ENCODE peak calls at places on chromosomes 7 and 10, in eight cellular contexts. V is AG04450, B is cardiac muscle cell, A is Panc1, F is colonic mucosa, X is activated B cell treated with CpG ODN at 0.5 μM for 24 hours, D is HCT116, L is lower leg skin. J is an unnamed sample.

GRCh38 chr7:47621347-47621746 is 39.4 kb upstream of the TNS3 start:
- DNase-seq in B (no peak), V (no peak), L (no peak), D (no peak), A (no peak), X (no peak), F (no peak), J (no peak)

GRCh38 chr7:125391921-125392320 is 462.3 kb upstream of the POT1 start:
- DNase-seq in X (no peak), A (peak; percentile 64), B (no peak), D (no peak), L (no peak), V (no peak), F (no peak), J (no peak)

GRCh38 chr7:31957090-31957720 is 113.0 kb downstream of the PDE1C start:
- DNase-seq in L (no peak), A (no peak), B (no peak), X (no peak), D (no peak), V (no peak), F (no peak), J (no peak)

GRCh38 chr10:102024799-102025198 is 31.2 kb downstream of the ARMH3 start:
- DNase-seq in V (no peak), F (no peak), D (no peak), A (no peak), L (no peak), X (no peak), B (no peak), J (no peak)

GRCh38 chr10:78742730-78743615 is 325.8 kb upstream of the ZMIZ1 start:
- DNase-seq in V (no peak), F (no peak), D (no peak), B (no peak), A (no peak), L (no peak), X (no peak), J (no peak)

GRCh38 chr10:600876-601275 is 88.6 kb downstream of the DIP2C start:
- DNase-seq in L (no peak), B (no peak), F (no peak), A (no peak), V (no peak), X (no peak), D (no peak), J (no peak)

GRCh38 chr10:58517071-58517470 is 4.4 kb downstream of the BICC1 start:
- DNase-seq in F (no peak), L (no peak), B (no peak), D (no peak), A (no peak), V (no peak), X (no peak), J (no peak)

GRCh38 chr7:925601-926000 is 28.9 kb downstream of the ADAP1 start:
- DNase-seq in F (peak; percentile 85), D (no peak), B (no peak), V (no peak), L (no peak), X (peak; percentile 20), A (no peak), J (peak; percentile 83)

GRCh38 chr10:88115968-88116367 is 252.5 kb downstream of the PTEN start:
- DNase-seq in X (no peak), V (peak; percentile 74), L (no peak), F (no peak), B (no peak), D (no peak), A (no peak), J (no peak)

GRCh38 chr10:97713351-97713827 is at the start of gene MARVELD1:
- DNase-seq in L (peak; percentile 71), A (no peak), F (peak; percentile 79), X (no peak), B (peak; percentile 55), D (no peak), V (peak; percentile 53), J (peak; percentile 88)

GRCh38 chr10:123781956-123782500 is 109.6 kb downstream of the CPXM2 start:
- DNase-seq in A (no peak), D (no peak), X (no peak), L (no peak), B (no peak), V (no peak), F (no peak), J (no peak)

GRCh38 chr7:197413-198335 is 5.3 kb downstream of the FAM20C start:
- DNase-seq in D (no peak), V (no peak), F (no peak), A (no peak), X (no peak), B (no peak), L (no peak), J (no peak)

GRCh38 chr10:76651148-76651547 is 986.5 kb downstream of the KCNMA1 start:
- DNase-seq in X (no peak), A (no peak), B (no peak), V (no peak), F (no peak), L (no peak), D (no peak), J (no peak)

GRCh38 chr10:14669576-14669975 is 105.1 kb downstream of the FAM107B start:
- DNase-seq in B (no peak), V (no peak), L (no peak), D (no peak), X (no peak), A (no peak), F (no peak), J (no peak)

DNA sequence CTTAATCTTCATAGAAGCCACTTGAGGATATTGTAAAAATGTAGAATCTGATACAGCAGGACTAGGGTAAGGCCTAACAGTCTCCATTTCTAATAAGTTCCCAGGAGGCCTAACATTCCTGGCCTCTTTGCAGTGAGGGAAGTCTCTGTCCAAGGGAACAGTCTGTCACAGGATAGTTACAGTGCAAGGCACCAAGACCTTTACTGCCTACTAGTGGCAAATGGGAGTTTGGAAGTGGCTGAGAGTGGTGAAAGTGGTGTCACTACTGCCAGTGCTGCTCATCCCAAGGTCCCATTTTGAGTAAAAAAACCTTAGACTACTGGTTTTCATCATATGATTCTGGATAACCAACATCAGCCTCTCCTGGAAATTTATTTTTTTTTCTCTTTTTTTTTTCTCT is 619.5 kb upstream of the SEMA3D start:
- DNase-seq in F (no peak), L (no peak), V (no peak), B (peak; percentile 2), A (no peak), X (no peak), D (no peak), J (no peak)
- TF ChIP-seq CTCF in F (no peak), L (no peak), V (peak; percentile 3), B (no peak), A (peak; percentile 11), X (no peak), D (peak; percentile 34), J (peak; percentile 11)

GRCh38 chr7:128890306-128891109 is 20.0 kb downstream of the KCP start:
- DNase-seq in X (peak; percentile 29), F (peak; percentile 65), A (no peak), L (no peak), B (no peak), V (no peak), D (no peak), J (no peak)
- TF ChIP-seq CTCF in X (no peak), F (no peak), A (no peak), L (no peak), B (no peak), V (no peak), D (no peak), J (no peak)

DNA sequence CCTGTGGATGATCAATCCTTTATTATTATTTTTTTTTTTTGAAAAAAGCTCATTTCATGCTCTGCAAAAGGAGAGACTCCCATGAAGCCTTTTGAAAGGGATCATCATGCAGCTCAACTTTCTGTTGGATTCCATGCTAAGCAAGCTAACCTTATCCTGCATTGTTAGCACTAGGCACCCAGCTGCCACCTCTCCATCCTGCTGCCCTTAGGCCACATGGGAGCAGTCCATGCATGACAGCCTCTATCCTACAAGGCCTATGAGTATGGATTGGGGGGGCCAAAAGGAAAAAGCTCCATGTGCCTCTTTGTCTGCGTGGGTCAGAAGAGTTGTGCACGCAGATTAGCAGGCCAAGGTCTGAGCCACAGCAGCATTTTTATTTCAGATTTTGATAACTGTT is 19.2 kb downstream of the SMNDC1 start:
- DNase-seq in X (no peak), L (no peak), A (no peak), V (no peak), B (no peak), D (no peak), F (no peak), J (no peak)
- TF ChIP-seq CTCF in X (no peak), L (no peak), A (no peak), V (no peak), B (no peak), D (no peak), F (no peak), J (no peak)

GRCh38 chr10:118106426-118106825 is 59.7 kb upstream of the RAB11FIP2 start:
- DNase-seq in L (no peak), F (peak; percentile 18), B (peak; percentile 23), A (no peak), D (peak; percentile 8), X (no peak), V (no peak), J (no peak)
- TF ChIP-seq CTCF in L (no peak), F (no peak), B (peak; percentile 55), A (peak; percentile 66), D (peak; percentile 69), X (no peak), V (peak; percentile 56), J (peak; percentile 54)

GRCh38 chr10:119541046-119541445 is 1.5 kb downstream of the RGS10 start:
- DNase-seq in F (no peak), L (no peak), B (no peak), X (no peak), D (no peak), V (no peak), A (no peak), J (no peak)

GRCh38 chr10:119538632-119539358 is 3.7 kb downstream of the RGS10 start:
- DNase-seq in X (no peak), L (no peak), B (no peak), V (no peak), D (no peak), F (no peak), A (no peak), J (no peak)

GRCh38 chr10:119539359-119539651 is 3.2 kb downstream of the RGS10 start:
- DNase-seq in A (no peak), D (no peak), L (no peak), B (no peak), X (no peak), F (peak; percentile 52), V (no peak), J (no peak)

GRCh38 chr10:119541459-119542356 is 811 bp downstream of the RGS10 start:
- DNase-seq in D (no peak), L (no peak), B (no peak), V (no peak), A (no peak), X (peak; percentile 39), F (no peak), J (no peak)

DNA sequence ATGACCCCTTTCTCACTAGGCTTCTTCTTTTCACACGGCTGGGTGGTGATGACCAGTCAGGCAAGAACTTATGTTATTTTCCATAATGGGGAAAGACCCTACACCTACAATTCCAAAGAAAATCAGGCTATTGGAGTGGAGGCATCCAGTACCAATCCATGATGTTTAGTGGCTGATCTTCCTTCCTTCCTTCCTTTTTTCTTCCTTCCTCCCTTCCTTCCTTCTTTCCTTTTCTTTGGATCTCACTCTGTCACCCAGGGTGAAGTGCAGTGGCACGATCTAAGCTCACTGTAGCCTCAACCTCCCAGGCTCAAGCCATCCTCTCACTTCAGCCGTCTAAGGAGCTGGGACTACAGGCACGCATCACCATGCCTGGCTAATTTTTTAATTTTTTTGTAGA is 2.5 kb downstream of the RGS10 start:
- DNase-seq in X (no peak), F (no peak), D (no peak), V (no peak), B (no peak), A (no peak), L (no peak), J (no peak)
- TF ChIP-seq CTCF in X (no peak), F (no peak), D (no peak), V (no peak), B (no peak), A (no peak), L (no peak), J (no peak)

GRCh38 chr7:22854158-22855048 is 31.8 kb upstream of the TOMM7 start:
- DNase-seq in D (peak; percentile 80), F (peak; percentile 82), L (peak; percentile 86), A (no peak), V (no peak), X (peak; percentile 84), B (peak; percentile 87), J (peak; percentile 87)
- TF ChIP-seq CTCF in D (no peak), F (peak; percentile 81), L (no peak), A (no peak), V (no peak), X (no peak), B (peak; percentile 50), J (peak; percentile 80)

J was measured in osteocyte.